ENCODE peak calls at places on chromosomes 3 and 15, in ten cellular contexts. G, A, Y, C, P, B, S, D, Z and T are unnamed samples.

GRCh38 chr3:105118905-105119304 is 247.8 kb upstream of the ALCAM start:
- DNase-seq in A (peak), Z (peak), S (peak), P (peak), B (peak), Y (no peak), G (no peak), C (no peak), D (no peak), T (peak)

GRCh38 chr15:95440712-95441111 is 889.8 kb upstream of the NR2F2 start:
- DNase-seq in A (peak), G (no peak), B (no peak), D (no peak), Z (no peak), C (no peak), S (peak), Y (no peak), P (peak), T (no peak)

GRCh38 chr3:32819086-32819450 is 1.3 kb downstream of the TRIM71 start:
- DNase-seq in B (no peak), A (no peak), Y (no peak), C (no peak), G (no peak), S (no peak), Z (no peak), P (no peak), D (no peak), T (no peak)

GRCh38 chr3:65751123-65751700 is 287.5 kb downstream of the MAGI1 start:
- DNase-seq in B (peak), S (peak), C (peak), D (peak), A (peak), P (peak), G (peak), Y (peak), Z (peak), T (peak)

GRCh38 chr3:58237238-58237939 is at the start of gene ABHD6:
- DNase-seq in A (peak), Z (no peak), C (peak), G (peak), D (peak), Y (peak), B (peak), P (peak), S (peak), T (peak)

GRCh38 chr15:58966698-58967097 is 20.8 kb upstream of the RNF111 start:
- DNase-seq in G (no peak), P (peak), D (no peak), Y (no peak), B (peak), C (no peak), Z (peak), S (peak), A (peak), T (no peak)

GRCh38 chr3:4264040-4264439 is 39.1 kb upstream of the SETMAR start:
- DNase-seq in B (no peak), S (no peak), C (no peak), P (no peak), A (no peak), D (no peak), Z (no peak), Y (no peak), G (no peak), T (no peak)

GRCh38 chr3:46905191-46905560 is 27.7 kb downstream of the PTH1R start:
- DNase-seq in P (no peak), G (no peak), D (no peak), C (no peak), Y (no peak), A (no peak), B (no peak), S (no peak), Z (no peak), T (no peak)

GRCh38 chr3:105915524-105915923 is 46.7 kb upstream of the CBLB start:
- DNase-seq in D (no peak), P (peak), B (no peak), S (peak), G (no peak), Z (peak), Y (no peak), C (no peak), A (no peak), T (peak)

GRCh38 chr3:105170423-105170822 is 196.3 kb upstream of the ALCAM start:
- DNase-seq in B (no peak), Y (no peak), Z (no peak), S (no peak), C (no peak), D (no peak), G (no peak), A (no peak), P (no peak), T (no peak)

GRCh38 chr15:72197460-72198409 is at the start of gene GRAMD2A:
- DNase-seq in G (peak), B (no peak), Z (peak), D (no peak), S (peak), C (peak), Y (no peak), P (peak), A (no peak), T (peak)

GRCh38 chr15:86337071-86337470 is 257.4 kb downstream of the AGBL1 start:
- DNase-seq in A (no peak), Z (peak), B (no peak), S (no peak), P (no peak), Y (no peak), D (no peak), G (no peak), C (no peak), T (peak)

GRCh38 chr3:194575484-194576210 is 57.6 kb downstream of the TMEM44 start:
- DNase-seq in Z (peak), P (peak), G (no peak), S (peak), C (no peak), A (peak), Y (peak), B (no peak), D (no peak), T (peak)

GRCh38 chr3:66485291-66485968 is 15.4 kb downstream of the LRIG1 start:
- DNase-seq in P (peak), G (no peak), B (peak), D (no peak), C (peak), Y (no peak), S (peak), A (peak), Z (peak), T (no peak)

GRCh38 chr3:65576942-65577341 is 461.8 kb downstream of the MAGI1 start:
- DNase-seq in B (no peak), A (peak), Y (no peak), Z (peak), G (no peak), P (peak), D (no peak), C (peak), S (no peak), T (no peak)

DNA sequence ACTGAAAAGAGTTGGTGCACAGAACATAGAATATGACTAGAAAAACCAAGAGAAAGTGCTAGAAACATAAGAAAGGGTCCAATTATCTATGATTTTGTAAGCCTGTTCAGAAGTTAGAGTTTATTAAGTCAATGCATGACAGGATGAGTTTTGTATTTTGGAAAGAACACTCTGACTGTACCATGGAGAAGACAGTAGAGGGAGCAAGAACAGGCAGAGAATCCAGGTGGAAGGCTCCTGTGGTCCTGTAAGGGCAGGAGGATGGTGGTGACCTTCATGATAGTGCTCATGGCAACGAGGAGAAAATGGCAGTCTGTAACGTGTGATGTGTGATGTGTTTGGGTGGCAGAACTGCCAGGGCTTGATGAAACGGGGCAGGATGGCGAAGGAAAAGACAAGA is 249.1 kb downstream of the CTNNB1 start:
- DNase-seq in A (no peak), C (no peak), D (no peak), S (no peak), Y (no peak), Z (peak), G (no peak), P (no peak), B (no peak), T (no peak)
- TF ChIP-seq CTCF in A (no peak), C (no peak), D (no peak), S (no peak), Y (no peak), Z (no peak), G (no peak), P (no peak), B (no peak), T (no peak)

DNA sequence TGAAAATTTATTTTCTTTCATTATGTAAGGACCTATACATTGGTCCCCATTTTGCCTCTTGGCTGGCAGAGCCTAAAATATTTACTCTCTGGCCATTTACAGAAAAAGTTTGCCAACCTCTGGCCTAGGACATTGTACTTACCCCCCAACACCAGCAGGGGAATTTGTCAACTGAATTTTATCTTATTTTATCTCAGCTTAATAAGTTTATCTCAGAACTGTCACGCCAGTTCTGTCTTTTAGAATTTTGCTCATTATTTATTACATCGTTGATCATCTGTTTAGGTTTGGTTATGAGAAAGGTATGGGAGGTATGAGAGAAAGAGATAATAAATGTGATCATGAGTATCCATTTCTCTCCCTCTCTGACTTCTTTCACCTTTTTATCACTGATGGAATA is 38.3 kb downstream of the CHD2 start:
- DNase-seq in P (no peak), G (no peak), D (no peak), B (no peak), C (no peak), S (no peak), A (no peak), Y (no peak), Z (no peak), T (no peak)
- TF ChIP-seq CTCF in P (peak), G (peak), D (no peak), B (peak), C (peak), S (peak), A (peak), Y (peak), Z (no peak), T (peak)

GRCh38 chr3:113552851-113553250 is 20.5 kb downstream of the SIDT1 start:
- DNase-seq in A (no peak), S (no peak), B (no peak), P (no peak), Y (no peak), G (no peak), Z (peak), C (no peak), D (no peak), T (peak)
- TF ChIP-seq CTCF in A (no peak), S (no peak), B (peak), P (no peak), Y (no peak), G (no peak), Z (no peak), C (no peak), D (no peak), T (no peak)

GRCh38 chr3:175192536-175192935 is 333.4 kb downstream of the NAALADL2 start:
- DNase-seq in Z (peak), Y (no peak), C (no peak), G (no peak), B (no peak), P (peak), S (peak), D (no peak), A (peak), T (peak)

GRCh38 chr3:175198991-175199390 is 339.9 kb downstream of the NAALADL2 start:
- DNase-seq in Y (no peak), Z (no peak), C (no peak), S (no peak), G (no peak), A (no peak), B (no peak), D (no peak), P (no peak), T (no peak)

GRCh38 chr3:175199961-175200360 is 340.8 kb downstream of the NAALADL2 start:
- DNase-seq in Z (no peak), B (peak), C (peak), G (no peak), S (no peak), A (peak), P (peak), D (no peak), Y (no peak), T (no peak)

DNA sequence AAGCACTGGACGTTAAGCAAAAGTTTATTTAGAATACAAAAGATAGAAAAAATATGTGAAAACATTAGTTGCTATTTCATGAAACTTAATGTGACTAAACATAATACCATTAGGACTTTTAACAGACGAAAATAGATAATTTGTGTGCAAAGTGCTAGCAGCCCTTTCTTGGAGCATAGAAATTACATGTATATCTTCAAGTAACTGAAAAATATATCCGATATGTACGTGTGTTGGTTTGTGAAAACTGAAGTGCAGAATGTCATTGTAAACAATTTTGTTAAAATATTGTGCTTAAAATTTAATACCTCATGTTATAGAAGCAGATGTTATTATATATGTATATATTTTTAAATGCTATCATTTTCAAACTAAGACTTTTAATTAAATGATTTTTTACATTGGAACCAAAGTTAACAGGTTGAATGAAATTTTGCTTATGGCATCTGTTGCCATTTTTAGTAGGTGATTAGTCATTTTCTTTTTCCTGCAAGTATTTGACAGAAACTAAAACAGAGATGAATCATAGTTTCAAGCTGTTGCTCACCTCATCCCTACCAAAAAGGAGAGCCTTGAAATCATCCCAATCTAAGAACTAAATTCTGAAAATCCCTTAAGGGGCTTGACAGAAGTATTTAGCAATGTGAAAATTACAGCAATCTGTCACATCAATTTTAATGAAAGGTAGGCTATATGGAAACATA is 334.8 kb downstream of the NAALADL2 start:
- DNase-seq in B (peak), A (peak), S (peak), D (no peak), Y (no peak), G (no peak), P (peak), C (peak), Z (peak), T (peak)
- TF ChIP-seq CTCF in B (no peak), A (no peak), S (no peak), D (no peak), Y (no peak), G (no peak), P (no peak), C (no peak), Z (no peak), T (no peak)

DNA sequence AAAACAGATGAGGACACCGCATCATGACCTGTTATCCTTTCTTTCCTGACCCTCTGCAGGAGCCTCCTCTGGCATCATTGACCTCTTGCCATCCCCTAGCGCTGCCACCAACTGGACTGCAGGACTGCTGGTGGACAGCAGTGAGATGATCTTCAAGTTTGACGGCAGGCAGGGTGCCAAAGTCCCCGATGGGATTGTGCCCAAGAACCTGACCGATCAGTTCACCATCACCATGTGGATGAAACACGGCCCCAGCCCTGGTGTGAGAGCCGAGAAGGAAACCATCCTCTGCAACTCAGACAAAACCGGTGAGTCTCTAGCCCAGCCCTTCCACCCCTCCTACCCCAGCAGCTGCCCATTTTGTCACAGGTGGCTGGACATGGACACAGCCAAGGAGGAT is 218.4 kb upstream of the TRIM42 start:
- DNase-seq in Z (no peak), G (no peak), A (no peak), D (no peak), S (no peak), P (no peak), C (no peak), B (no peak), Y (no peak), T (no peak)
- TF ChIP-seq CTCF in Z (no peak), G (no peak), A (no peak), D (no peak), S (no peak), P (no peak), C (no peak), B (no peak), Y (no peak), T (no peak)

DNA sequence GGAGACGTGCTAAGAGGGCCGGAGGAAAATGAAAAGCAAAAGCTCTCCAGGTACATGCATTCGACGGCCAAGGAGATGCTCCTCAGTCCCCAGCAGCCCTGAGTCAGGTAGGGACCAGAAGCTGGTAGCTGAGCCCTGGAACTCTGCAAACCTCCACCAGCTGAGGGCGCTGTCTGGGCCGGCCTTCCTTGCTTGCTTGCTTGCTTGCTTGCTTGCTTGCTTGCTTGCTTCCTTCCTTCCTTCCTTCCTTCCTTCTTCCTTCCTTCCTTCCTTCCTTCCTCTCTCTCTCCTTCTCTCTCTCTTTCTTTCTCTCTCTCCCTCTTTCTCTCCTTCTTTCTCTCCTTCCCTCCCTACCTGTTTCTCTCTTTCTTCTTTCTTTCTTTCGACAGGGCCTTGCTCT is 94.6 kb upstream of the RASGRF1 start:
- DNase-seq in P (no peak), C (no peak), Z (no peak), B (no peak), S (no peak), G (peak), A (no peak), D (no peak), Y (no peak), T (no peak)
- TF ChIP-seq CTCF in P (peak), C (peak), Z (peak), B (no peak), S (peak), G (no peak), A (peak), D (no peak), Y (no peak), T (no peak)